ENCODE peak calls at places on chromosomes 12 and 14, in five cellular contexts. One of them, this sample, is unnamed.

GRCh38 chr12:108939594-108939993 is 59.7 kb downstream of the DAO start:
- DNase-seq in activated CD4-positive, alpha-beta T cell treated with anti-CD3 and anti-CD28 coated beads, Interleukin-2, amount 50 U/mL, for 24 hours: no peak
- DNase-seq in memory B cell: no peak
- DNase-seq in NCI-H1436: no peak
- DNase-seq in AG09309: no peak
- DNase-seq in this sample: no peak

GRCh38 chr12:108564724-108565123 is 2.3 kb downstream of the ISCU start:
- DNase-seq in activated CD4-positive, alpha-beta T cell treated with anti-CD3 and anti-CD28 coated beads, Interleukin-2, amount 50 U/mL, for 24 hours: no peak
- DNase-seq in memory B cell: no peak
- DNase-seq in NCI-H1436: no peak
- DNase-seq in AG09309: no peak
- DNase-seq in this sample: no peak

GRCh38 chr12:51855586-51856428 is 7.3 kb upstream of the FIGNL2 start:
- DNase-seq in activated CD4-positive, alpha-beta T cell treated with anti-CD3 and anti-CD28 coated beads, Interleukin-2, amount 50 U/mL, for 24 hours: no peak
- DNase-seq in memory B cell: no peak
- DNase-seq in NCI-H1436: no peak
- DNase-seq in AG09309: no peak
- DNase-seq in this sample: no peak

GRCh38 chr12:81208193-81208946 is 130.5 kb downstream of the ACSS3 start:
- DNase-seq in activated CD4-positive, alpha-beta T cell treated with anti-CD3 and anti-CD28 coated beads, Interleukin-2, amount 50 U/mL, for 24 hours: no peak
- DNase-seq in memory B cell: no peak
- DNase-seq in NCI-H1436: no peak
- DNase-seq in AG09309: no peak
- DNase-seq in this sample: no peak

GRCh38 chr14:78310263-78310662 is 140.1 kb downstream of the NRXN3 start:
- DNase-seq in activated CD4-positive, alpha-beta T cell treated with anti-CD3 and anti-CD28 coated beads, Interleukin-2, amount 50 U/mL, for 24 hours: no peak
- DNase-seq in memory B cell: no peak
- DNase-seq in NCI-H1436: peak; percentile 75
- DNase-seq in AG09309: no peak
- DNase-seq in this sample: no peak

GRCh38 chr14:104216457-104216856 is 78.1 kb downstream of the KIF26A start:
- DNase-seq in activated CD4-positive, alpha-beta T cell treated with anti-CD3 and anti-CD28 coated beads, Interleukin-2, amount 50 U/mL, for 24 hours: no peak
- DNase-seq in memory B cell: no peak
- DNase-seq in NCI-H1436: no peak
- DNase-seq in AG09309: no peak
- DNase-seq in this sample: no peak

GRCh38 chr12:129790930-129791329 is 112.9 kb downstream of the TMEM132D start:
- DNase-seq in activated CD4-positive, alpha-beta T cell treated with anti-CD3 and anti-CD28 coated beads, Interleukin-2, amount 50 U/mL, for 24 hours: no peak
- DNase-seq in memory B cell: no peak
- DNase-seq in NCI-H1436: no peak
- DNase-seq in AG09309: no peak
- DNase-seq in this sample: no peak

GRCh38 chr12:122282066-122282465 is 15.8 kb upstream of the VPS33A start:
- DNase-seq in activated CD4-positive, alpha-beta T cell treated with anti-CD3 and anti-CD28 coated beads, Interleukin-2, amount 50 U/mL, for 24 hours: no peak
- DNase-seq in memory B cell: no peak
- DNase-seq in NCI-H1436: no peak
- DNase-seq in AG09309: peak; percentile 17
- DNase-seq in this sample: no peak

GRCh38 chr14:51006781-51007211 is 62.5 kb upstream of the PYGL start:
- DNase-seq in activated CD4-positive, alpha-beta T cell treated with anti-CD3 and anti-CD28 coated beads, Interleukin-2, amount 50 U/mL, for 24 hours: no peak
- DNase-seq in memory B cell: no peak
- DNase-seq in NCI-H1436: no peak
- DNase-seq in AG09309: peak; percentile 75
- DNase-seq in this sample: no peak

This sample was measured in GM19239.